ENCODE peak calls at places on chromosomes 4 and X, in four cellular contexts. One of them, this sample, is unnamed. For H3K4me1, the result is how much of the 10 kb centered on the place peaks cover.

GRCh38 chr4:48237996-48238645 is 31.5 kb downstream of the TEC start:
- DNase-seq in trophoblast cell: no peak
- DNase-seq in PC-3: peak
- DNase-seq in SK-N-SH: no peak
- DNase-seq in this sample: no peak

GRCh38 chr4:158169931-158170690 is 2.7 kb downstream of the GASK1B start:
- DNase-seq in SK-N-SH: no peak
- DNase-seq in PC-3: no peak
- DNase-seq in trophoblast cell: no peak
- DNase-seq in this sample: no peak

GRCh38 chr4:77418333-77418732 is 187.3 kb upstream of the CXCL13 start:
- DNase-seq in PC-3: peak
- DNase-seq in SK-N-SH: peak
- DNase-seq in trophoblast cell: peak
- DNase-seq in this sample: no peak

GRCh38 chr4:139153411-139154133 is 23.4 kb downstream of the ELF2 start:
- DNase-seq in trophoblast cell: peak
- DNase-seq in PC-3: peak
- DNase-seq in SK-N-SH: no peak
- DNase-seq in this sample: no peak

GRCh38 chr4:40200881-40201797 is 4.3 kb downstream of the RHOH start:
- DNase-seq in PC-3: peak
- DNase-seq in SK-N-SH: peak
- DNase-seq in trophoblast cell: peak
- DNase-seq in this sample: no peak

GRCh38 chrX:134000260-134001245 is 15.2 kb upstream of the GPC3 start:
- DNase-seq in SK-N-SH: no peak
- DNase-seq in PC-3: no peak
- DNase-seq in trophoblast cell: no peak
- DNase-seq in this sample: no peak

GRCh38 chr4:94448815-94449375 is 2.8 kb upstream of the PDLIM5 start:
- DNase-seq in SK-N-SH: no peak
- DNase-seq in trophoblast cell: no peak
- DNase-seq in PC-3: no peak
- DNase-seq in this sample: no peak

GRCh38 chr4:153344131-153345010 is at the start of gene MND1:
- DNase-seq in trophoblast cell: peak
- DNase-seq in PC-3: peak
- DNase-seq in SK-N-SH: peak
- DNase-seq in this sample: peak

GRCh38 chr4:69054578-69055200 is 41.6 kb upstream of the UGT2B7 start:
- DNase-seq in SK-N-SH: no peak
- DNase-seq in trophoblast cell: no peak
- DNase-seq in PC-3: peak
- DNase-seq in this sample: no peak

GRCh38 chr4:8340721-8341680 is 71.4 kb downstream of the HTRA3 start:
- DNase-seq in SK-N-SH: no peak
- DNase-seq in trophoblast cell: no peak
- DNase-seq in PC-3: no peak
- DNase-seq in this sample: no peak

DNA sequence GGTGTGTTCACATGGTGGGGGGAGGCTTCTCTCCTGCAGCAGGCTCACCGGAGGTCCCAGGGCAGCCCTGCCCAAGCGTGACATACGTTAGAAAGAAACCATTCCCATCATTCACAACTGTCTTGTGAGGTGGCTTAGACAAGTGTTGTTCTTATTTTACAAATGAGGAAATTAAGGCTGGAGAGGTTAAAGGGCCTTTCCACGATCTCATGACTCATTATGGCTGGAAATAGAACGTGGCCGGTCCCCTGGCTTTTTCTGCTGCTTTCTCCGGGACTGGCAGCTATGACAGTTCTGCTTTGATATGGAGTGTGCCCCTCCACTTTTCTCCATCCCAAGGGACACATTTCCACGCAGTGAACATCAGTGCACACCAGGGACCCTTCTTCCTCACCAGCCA is 63.9 kb upstream of the ACSL1 start:
- DNase-seq in SK-N-SH: no peak
- DNase-seq in PC-3: no peak
- DNase-seq in trophoblast cell: peak
- DNase-seq in this sample: no peak
- H3K4me1 ChIP-seq in SK-N-SH: under half
- H3K4me1 ChIP-seq in PC-3: under half
- H3K4me1 ChIP-seq in trophoblast cell: under half
- H3K4me1 ChIP-seq in this sample: under half

DNA sequence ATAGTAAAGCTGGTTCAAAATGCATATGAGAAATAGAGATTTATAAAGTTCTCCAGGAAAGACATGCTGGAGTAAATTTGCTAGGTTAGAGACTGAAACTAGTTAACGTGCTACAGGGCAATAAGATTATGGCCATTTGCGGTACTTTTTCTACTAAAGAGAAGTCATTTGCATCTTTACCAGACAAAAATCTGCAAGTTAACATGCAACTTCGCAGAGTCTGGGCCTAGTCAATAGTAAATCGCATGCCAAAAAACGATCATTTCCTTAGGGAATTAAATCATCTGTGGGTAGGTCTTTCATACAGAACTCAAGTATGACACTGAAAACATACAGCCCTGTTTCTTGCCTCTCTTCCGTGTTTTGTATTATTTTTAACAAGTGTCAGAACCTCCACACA is 32.8 kb upstream of the REST start:
- DNase-seq in SK-N-SH: no peak
- DNase-seq in trophoblast cell: no peak
- DNase-seq in PC-3: no peak
- DNase-seq in this sample: no peak
- H3K4me1 ChIP-seq in SK-N-SH: under half
- H3K4me1 ChIP-seq in trophoblast cell: under half
- H3K4me1 ChIP-seq in PC-3: under half
- H3K4me1 ChIP-seq in this sample: under half

GRCh38 chr4:30817489-30817888 is 97.3 kb downstream of the PCDH7 start:
- DNase-seq in PC-3: no peak
- DNase-seq in SK-N-SH: no peak
- DNase-seq in trophoblast cell: no peak
- DNase-seq in this sample: no peak
- H3K4me1 ChIP-seq in PC-3: under half
- H3K4me1 ChIP-seq in SK-N-SH: under half
- H3K4me1 ChIP-seq in trophoblast cell: under half
- H3K4me1 ChIP-seq in this sample: under half

GRCh38 chr4:128029907-128030306 is 31.2 kb upstream of the LARP1B start:
- DNase-seq in trophoblast cell: no peak
- DNase-seq in PC-3: no peak
- DNase-seq in SK-N-SH: no peak
- DNase-seq in this sample: no peak
- H3K4me1 ChIP-seq in trophoblast cell: under half
- H3K4me1 ChIP-seq in PC-3: under half
- H3K4me1 ChIP-seq in SK-N-SH: under half
- H3K4me1 ChIP-seq in this sample: under half

GRCh38 chrX:153725039-153725831 is 579 bp downstream of the ABCD1 start:
- DNase-seq in SK-N-SH: no peak
- DNase-seq in trophoblast cell: peak
- DNase-seq in PC-3: peak
- DNase-seq in this sample: no peak
- H3K4me1 ChIP-seq in SK-N-SH: under half
- H3K4me1 ChIP-seq in trophoblast cell: under half
- H3K4me1 ChIP-seq in PC-3: under half
- H3K4me1 ChIP-seq in this sample: under half

GRCh38 chr4:52959545-52959944 is 97.4 kb downstream of the RASL11B start:
- DNase-seq in trophoblast cell: peak
- DNase-seq in PC-3: no peak
- DNase-seq in SK-N-SH: no peak
- DNase-seq in this sample: no peak
- H3K4me1 ChIP-seq in trophoblast cell: under half
- H3K4me1 ChIP-seq in PC-3: under half
- H3K4me1 ChIP-seq in SK-N-SH: under half
- H3K4me1 ChIP-seq in this sample: under half

This sample was measured in CD8-positive, alpha-beta memory T cell.